ENCODE peak calls at places on chromosomes 5 and 9, in five cellular contexts. One of them, this sample, is unnamed.

GRCh38 chr5:98214240-98215051 is 559.0 kb upstream of the RGMB start:
- DNase-seq in foreskin fibroblast: peak; percentile 52
- DNase-seq in BJ: no peak
- DNase-seq in A549: no peak
- DNase-seq in brain microvascular endothelial cell: no peak
- DNase-seq in this sample: no peak

GRCh38 chr9:85645909-85646627 is 95.7 kb downstream of the AGTPBP1 start:
- DNase-seq in BJ: no peak
- DNase-seq in A549: no peak
- DNase-seq in foreskin fibroblast: no peak
- DNase-seq in brain microvascular endothelial cell: no peak
- DNase-seq in this sample: no peak

GRCh38 chr5:61719124-61719523 is 387.1 kb downstream of the ZSWIM6 start:
- DNase-seq in A549: no peak
- DNase-seq in foreskin fibroblast: no peak
- DNase-seq in BJ: no peak
- DNase-seq in brain microvascular endothelial cell: no peak
- DNase-seq in this sample: no peak

GRCh38 chr5:122756263-122756911 is 18.5 kb upstream of the SNX2 start:
- DNase-seq in foreskin fibroblast: peak; percentile 91
- DNase-seq in A549: no peak
- DNase-seq in brain microvascular endothelial cell: peak; percentile 64
- DNase-seq in BJ: peak; percentile 31
- DNase-seq in this sample: no peak

GRCh38 chr5:36378551-36378950 is 76.8 kb upstream of the RANBP3L start:
- DNase-seq in brain microvascular endothelial cell: no peak
- DNase-seq in foreskin fibroblast: peak; percentile 81
- DNase-seq in BJ: no peak
- DNase-seq in A549: no peak
- DNase-seq in this sample: no peak

GRCh38 chr5:158435161-158435616 is 576.2 kb upstream of the CLINT1 start:
- DNase-seq in brain microvascular endothelial cell: peak; percentile 6
- DNase-seq in foreskin fibroblast: no peak
- DNase-seq in A549: no peak
- DNase-seq in BJ: no peak
- DNase-seq in this sample: no peak

GRCh38 chr9:34463098-34463900 is 4.7 kb downstream of the DNAI1 start:
- DNase-seq in A549: peak; percentile 18
- DNase-seq in BJ: peak; percentile 55
- DNase-seq in foreskin fibroblast: peak; percentile 82
- DNase-seq in brain microvascular endothelial cell: peak; percentile 46
- DNase-seq in this sample: no peak

GRCh38 chr9:78029601-78030552 is 1.7 kb downstream of the GNAQ start:
- DNase-seq in foreskin fibroblast: peak; percentile 54
- DNase-seq in A549: peak; percentile 18
- DNase-seq in BJ: no peak
- DNase-seq in brain microvascular endothelial cell: no peak
- DNase-seq in this sample: no peak

GRCh38 chr5:132267931-132268501 is 10.5 kb downstream of the PDLIM4 start:
- DNase-seq in BJ: no peak
- DNase-seq in brain microvascular endothelial cell: no peak
- DNase-seq in foreskin fibroblast: no peak
- DNase-seq in A549: no peak
- DNase-seq in this sample: no peak

GRCh38 chr5:67215592-67216471 is 19.2 kb upstream of the CD180 start:
- DNase-seq in foreskin fibroblast: peak; percentile 29
- DNase-seq in A549: no peak
- DNase-seq in BJ: no peak
- DNase-seq in brain microvascular endothelial cell: peak; percentile 28
- DNase-seq in this sample: no peak

GRCh38 chr5:154858972-154859950 is 834 bp downstream of the CNOT8 start:
- DNase-seq in foreskin fibroblast: peak; percentile 22
- DNase-seq in A549: no peak
- DNase-seq in BJ: no peak
- DNase-seq in brain microvascular endothelial cell: no peak
- DNase-seq in this sample: no peak

GRCh38 chr5:143807401-143807800 is 4.6 kb upstream of the HMHB1 start:
- DNase-seq in brain microvascular endothelial cell: no peak
- DNase-seq in BJ: no peak
- DNase-seq in foreskin fibroblast: no peak
- DNase-seq in A549: no peak
- DNase-seq in this sample: no peak

GRCh38 chr5:55159763-55160492 is at the start of gene GPX8:
- DNase-seq in foreskin fibroblast: peak; percentile 89
- DNase-seq in BJ: peak; percentile 59
- DNase-seq in A549: peak; percentile 76
- DNase-seq in brain microvascular endothelial cell: peak; percentile 82
- DNase-seq in this sample: peak; percentile 78

GRCh38 chr5:112419596-112420110 is 576 bp upstream of the EPB41L4A start:
- DNase-seq in brain microvascular endothelial cell: no peak
- DNase-seq in A549: peak; percentile 38
- DNase-seq in BJ: no peak
- DNase-seq in foreskin fibroblast: peak; percentile 50
- DNase-seq in this sample: no peak

GRCh38 chr9:84557751-84558150 is 111.8 kb upstream of the NTRK2 start:
- DNase-seq in A549: no peak
- DNase-seq in foreskin fibroblast: no peak
- DNase-seq in BJ: no peak
- DNase-seq in brain microvascular endothelial cell: no peak
- DNase-seq in this sample: no peak

GRCh38 chr5:74327339-74327685 is 313.2 kb downstream of the ENC1 start:
- DNase-seq in A549: no peak
- DNase-seq in foreskin fibroblast: no peak
- DNase-seq in brain microvascular endothelial cell: no peak
- DNase-seq in BJ: no peak
- DNase-seq in this sample: no peak

GRCh38 chr9:114958021-114958846 is 27.8 kb upstream of the TNFSF8 start:
- DNase-seq in foreskin fibroblast: peak; percentile 10
- DNase-seq in brain microvascular endothelial cell: no peak
- DNase-seq in BJ: no peak
- DNase-seq in A549: no peak
- DNase-seq in this sample: no peak

GRCh38 chr5:83527191-83527590 is 55.6 kb downstream of the VCAN start:
- DNase-seq in A549: no peak
- DNase-seq in foreskin fibroblast: no peak
- DNase-seq in BJ: no peak
- DNase-seq in brain microvascular endothelial cell: no peak
- DNase-seq in this sample: no peak

GRCh38 chr5:147560982-147561381 is 51.1 kb upstream of the DPYSL3 start:
- DNase-seq in BJ: no peak
- DNase-seq in brain microvascular endothelial cell: no peak
- DNase-seq in foreskin fibroblast: no peak
- DNase-seq in A549: no peak
- DNase-seq in this sample: no peak

GRCh38 chr5:123719004-123719403 is 207.0 kb downstream of the CSNK1G3 start:
- DNase-seq in brain microvascular endothelial cell: no peak
- DNase-seq in A549: no peak
- DNase-seq in BJ: no peak
- DNase-seq in foreskin fibroblast: peak; percentile 71
- DNase-seq in this sample: no peak

GRCh38 chr5:586751-587285 is 25.3 kb upstream of the CEP72 start:
- DNase-seq in A549: peak; percentile 55
- DNase-seq in BJ: no peak
- DNase-seq in brain microvascular endothelial cell: no peak
- DNase-seq in foreskin fibroblast: no peak
- DNase-seq in this sample: no peak

GRCh38 chr5:112165897-112166737 is 253.0 kb downstream of the EPB41L4A start:
- DNase-seq in brain microvascular endothelial cell: no peak
- DNase-seq in foreskin fibroblast: no peak
- DNase-seq in A549: no peak
- DNase-seq in BJ: no peak
- DNase-seq in this sample: no peak

GRCh38 chr9:35518981-35519679 is 29.2 kb downstream of the RUSC2 start:
- DNase-seq in A549: no peak
- DNase-seq in BJ: no peak
- DNase-seq in foreskin fibroblast: peak; percentile 52
- DNase-seq in brain microvascular endothelial cell: peak; percentile 27
- DNase-seq in this sample: no peak

GRCh38 chr5:11385251-11385900 is 518.9 kb downstream of the CTNND2 start:
- DNase-seq in foreskin fibroblast: no peak
- DNase-seq in A549: no peak
- DNase-seq in brain microvascular endothelial cell: no peak
- DNase-seq in BJ: no peak
- DNase-seq in this sample: no peak

GRCh38 chr9:133996531-133997520 is 4.7 kb upstream of the VAV2 start:
- DNase-seq in foreskin fibroblast: peak; percentile 32
- DNase-seq in brain microvascular endothelial cell: no peak
- DNase-seq in A549: no peak
- DNase-seq in BJ: no peak
- DNase-seq in this sample: no peak

GRCh38 chr5:73532195-73532594 is 33.2 kb downstream of the ANKRA2 start:
- DNase-seq in A549: no peak
- DNase-seq in foreskin fibroblast: no peak
- DNase-seq in brain microvascular endothelial cell: no peak
- DNase-seq in BJ: no peak
- DNase-seq in this sample: no peak

GRCh38 chr9:36485647-36486453 is 85.8 kb upstream of the RNF38 start:
- DNase-seq in brain microvascular endothelial cell: no peak
- DNase-seq in foreskin fibroblast: peak; percentile 54
- DNase-seq in A549: no peak
- DNase-seq in BJ: no peak
- DNase-seq in this sample: no peak

GRCh38 chr9:81787747-81788632 is 98.6 kb upstream of the TLE1 start:
- DNase-seq in foreskin fibroblast: peak; percentile 90
- DNase-seq in BJ: peak; percentile 79
- DNase-seq in brain microvascular endothelial cell: peak; percentile 85
- DNase-seq in A549: peak; percentile 41
- DNase-seq in this sample: peak; percentile 74

GRCh38 chr9:127124792-127125191 is 2.4 kb upstream of the ANGPTL2 start:
- DNase-seq in foreskin fibroblast: no peak
- DNase-seq in BJ: no peak
- DNase-seq in A549: no peak
- DNase-seq in brain microvascular endothelial cell: no peak
- DNase-seq in this sample: no peak

GRCh38 chr9:127124091-127124490 is 1.7 kb upstream of the ANGPTL2 start:
- DNase-seq in BJ: no peak
- DNase-seq in A549: no peak
- DNase-seq in brain microvascular endothelial cell: no peak
- DNase-seq in foreskin fibroblast: no peak
- DNase-seq in this sample: no peak

GRCh38 chr9:127123239-127123935 is 952 bp upstream of the ANGPTL2 start:
- DNase-seq in brain microvascular endothelial cell: no peak
- DNase-seq in foreskin fibroblast: peak; percentile 41
- DNase-seq in BJ: no peak
- DNase-seq in A549: no peak
- DNase-seq in this sample: no peak

GRCh38 chr9:127121628-127122175 is 733 bp downstream of the ANGPTL2 start:
- DNase-seq in foreskin fibroblast: peak; percentile 62
- DNase-seq in A549: no peak
- DNase-seq in BJ: no peak
- DNase-seq in brain microvascular endothelial cell: no peak
- DNase-seq in this sample: no peak

GRCh38 chr9:127122176-127123151 is at the start of gene ANGPTL2:
- DNase-seq in brain microvascular endothelial cell: peak; percentile 43
- DNase-seq in A549: no peak
- DNase-seq in BJ: peak; percentile 75
- DNase-seq in foreskin fibroblast: peak; percentile 97
- DNase-seq in this sample: no peak
- H3K4me3 ChIP-seq in brain microvascular endothelial cell: peak within 1 kb of the TSS; percentile 50
- H3K4me3 ChIP-seq in A549: no peak within 1 kb of the TSS
- H3K4me3 ChIP-seq in BJ: peak within 1 kb of the TSS; percentile 56
- H3K4me3 ChIP-seq in foreskin fibroblast: peak within 1 kb of the TSS; percentile 86
- H3K4me3 ChIP-seq in this sample: peak within 1 kb of the TSS; percentile 66

GRCh38 chr5:150214289-150214688 is 24.4 kb downstream of the SLC6A7 start:
- DNase-seq in BJ: no peak
- DNase-seq in A549: no peak
- DNase-seq in foreskin fibroblast: peak; percentile 50
- DNase-seq in brain microvascular endothelial cell: no peak
- DNase-seq in this sample: no peak
- TF ChIP-seq CTCF in BJ: peak; percentile 46
- TF ChIP-seq CTCF in A549: no peak
- TF ChIP-seq CTCF in foreskin fibroblast: peak; percentile 22
- TF ChIP-seq CTCF in brain microvascular endothelial cell: peak; percentile 59
- TF ChIP-seq CTCF in this sample: no peak

GRCh38 chr9:89000973-89001916 is 10.0 kb downstream of the S1PR3 start:
- DNase-seq in foreskin fibroblast: peak; percentile 94
- DNase-seq in BJ: no peak
- DNase-seq in A549: peak; percentile 76
- DNase-seq in brain microvascular endothelial cell: peak; percentile 84
- DNase-seq in this sample: peak; percentile 20
- H3K4me3 ChIP-seq in foreskin fibroblast: no peak overlapping the region
- H3K4me3 ChIP-seq in BJ: no peak overlapping the region
- H3K4me3 ChIP-seq in A549: no peak overlapping the region
- H3K4me3 ChIP-seq in brain microvascular endothelial cell: no peak overlapping the region
- H3K4me3 ChIP-seq in this sample: peak overlapping the region; percentile 31

GRCh38 chr5:93062548-93062947 is 518.5 kb downstream of the NR2F1-AS1 start:
- DNase-seq in BJ: no peak
- DNase-seq in brain microvascular endothelial cell: no peak
- DNase-seq in A549: no peak
- DNase-seq in foreskin fibroblast: peak; percentile 43
- DNase-seq in this sample: no peak
- TF ChIP-seq CTCF in BJ: peak; percentile 10
- TF ChIP-seq CTCF in brain microvascular endothelial cell: peak; percentile 60
- TF ChIP-seq CTCF in A549: no peak
- TF ChIP-seq CTCF in foreskin fibroblast: peak; percentile 21
- TF ChIP-seq CTCF in this sample: peak; percentile 69

GRCh38 chr9:137228968-137229896 is 1.5 kb upstream of the SLC34A3 start:
- DNase-seq in foreskin fibroblast: no peak
- DNase-seq in brain microvascular endothelial cell: no peak
- DNase-seq in A549: no peak
- DNase-seq in BJ: no peak
- DNase-seq in this sample: no peak

GRCh38 chr9:137232101-137232500 is 1.4 kb downstream of the SLC34A3 start:
- DNase-seq in foreskin fibroblast: no peak
- DNase-seq in brain microvascular endothelial cell: no peak
- DNase-seq in BJ: no peak
- DNase-seq in A549: no peak
- DNase-seq in this sample: no peak

GRCh38 chr9:137229903-137230719 is 590 bp upstream of the SLC34A3 start:
- DNase-seq in foreskin fibroblast: no peak
- DNase-seq in BJ: no peak
- DNase-seq in brain microvascular endothelial cell: no peak
- DNase-seq in A549: no peak
- DNase-seq in this sample: no peak

GRCh38 chr9:137231313-137232039 is 775 bp downstream of the SLC34A3 start:
- DNase-seq in BJ: no peak
- DNase-seq in A549: no peak
- DNase-seq in brain microvascular endothelial cell: no peak
- DNase-seq in foreskin fibroblast: no peak
- DNase-seq in this sample: no peak

GRCh38 chr9:137230720-137231207 is at the start of gene SLC34A3:
- DNase-seq in brain microvascular endothelial cell: no peak
- DNase-seq in foreskin fibroblast: no peak
- DNase-seq in BJ: no peak
- DNase-seq in A549: no peak
- DNase-seq in this sample: no peak
- H3K4me3 ChIP-seq in brain microvascular endothelial cell: no peak within 1 kb of the TSS
- H3K4me3 ChIP-seq in foreskin fibroblast: no peak within 1 kb of the TSS
- H3K4me3 ChIP-seq in BJ: no peak within 1 kb of the TSS
- H3K4me3 ChIP-seq in A549: no peak within 1 kb of the TSS
- H3K4me3 ChIP-seq in this sample: no peak within 1 kb of the TSS

GRCh38 chr5:54109931-54110330 is 200.4 kb downstream of the ARL15 start:
- DNase-seq in foreskin fibroblast: no peak
- DNase-seq in A549: no peak
- DNase-seq in brain microvascular endothelial cell: no peak
- DNase-seq in BJ: no peak
- DNase-seq in this sample: no peak
- TF ChIP-seq CTCF in foreskin fibroblast: no peak
- TF ChIP-seq CTCF in A549: no peak
- TF ChIP-seq CTCF in brain microvascular endothelial cell: no peak
- TF ChIP-seq CTCF in BJ: no peak
- TF ChIP-seq CTCF in this sample: no peak